ENCODE peak calls at places on chromosomes 16 and 17, in four cellular contexts. D, T, S and Z are unnamed samples. For H3K4me1 and H3K27me3, the result is how much of the 10 kb centered on the place peaks cover.

GRCh38 chr17:42459983-42460300 is 1.3 kb downstream of the ATP6V0A1 start:
- DNase-seq in T (no peak), D (peak), S (peak), Z (no peak)

GRCh38 chr16:67931712-67932461 is at the start of gene CTRL:
- DNase-seq in D (no peak), T (no peak), S (no peak), Z (no peak)

GRCh38 chr16:12097523-12098428 is 121.2 kb downstream of the SNX29 start:
- DNase-seq in S (no peak), T (no peak), D (peak), Z (no peak)

GRCh38 chr16:47113130-47113529 is 30.6 kb downstream of the NETO2 start:
- DNase-seq in D (no peak), T (no peak), S (no peak), Z (no peak)

GRCh38 chr16:24328835-24329418 is 72.8 kb downstream of the CACNG3 start:
- DNase-seq in T (no peak), D (no peak), S (no peak), Z (no peak)

GRCh38 chr17:31226373-31226772 is 70.7 kb downstream of the OMG start:
- DNase-seq in T (no peak), D (no peak), S (no peak), Z (no peak)

GRCh38 chr16:10552998-10553491 is 27.4 kb downstream of the EMP2 start:
- DNase-seq in S (peak), D (no peak), T (no peak), Z (no peak)

GRCh38 chr17:3892095-3892998 is 506 bp downstream of the CAMKK1 start:
- DNase-seq in D (peak), S (peak), T (peak), Z (peak)

GRCh38 chr16:59021751-59022150 is 287.6 kb upstream of the GOT2 start:
- DNase-seq in D (no peak), S (no peak), T (no peak), Z (no peak)

GRCh38 chr17:56320443-56320842 is 167.2 kb downstream of the ANKFN1 start:
- DNase-seq in D (no peak), T (no peak), S (no peak), Z (no peak)

GRCh38 chr16:77723108-77723514 is 797 bp downstream of the NUDT7 start:
- DNase-seq in T (no peak), D (peak), S (peak), Z (no peak)

GRCh38 chr16:23803591-23804123 is 32.1 kb upstream of the PRKCB start:
- DNase-seq in D (peak), T (no peak), S (peak), Z (no peak)

GRCh38 chr16:12256880-12257279 is 280.3 kb downstream of the SNX29 start:
- DNase-seq in T (no peak), S (no peak), D (no peak), Z (no peak)

GRCh38 chr17:1034652-1035210 is 37.8 kb downstream of the TIMM22 start:
- DNase-seq in S (no peak), D (no peak), T (no peak), Z (no peak)

GRCh38 chr17:52106638-52107261 is 51.8 kb downstream of the CA10 start:
- DNase-seq in T (no peak), D (peak), S (peak), Z (no peak)

GRCh38 chr16:20866161-20866772 is 33.9 kb downstream of the DCUN1D3 start:
- DNase-seq in S (peak), D (peak), T (no peak), Z (no peak)

GRCh38 chr16:82627811-82628339 is 1.1 kb downstream of the CDH13 start:
- DNase-seq in S (peak), D (peak), T (no peak), Z (no peak)

GRCh38 chr16:12459993-12460392 is 343.7 kb downstream of the CPPED1 start:
- DNase-seq in S (no peak), D (no peak), T (peak), Z (no peak)

GRCh38 chr17:549197-550040 is 165.2 kb downstream of the VPS53 start:
- DNase-seq in S (peak), D (peak), T (no peak), Z (no peak)

GRCh38 chr17:38751803-38752118 is 780 bp upstream of the PSMB3 start:
- DNase-seq in S (peak), D (peak), T (peak), Z (no peak)

GRCh38 chr17:21218101-21218500 is 4.1 kb upstream of the TMEM11 start:
- DNase-seq in T (no peak), D (peak), S (peak), Z (no peak)

GRCh38 chr16:67407176-67407787 is 9.0 kb downstream of the ZDHHC1 start:
- DNase-seq in T (no peak), S (no peak), D (no peak), Z (no peak)

GRCh38 chr17:3532106-3532858 is 25.3 kb downstream of the TRPV3 start:
- DNase-seq in D (no peak), S (no peak), T (no peak), Z (no peak)

GRCh38 chr16:67235816-67236547 is 9.1 kb downstream of the TMEM208 start:
- DNase-seq in S (no peak), D (no peak), T (no peak), Z (no peak)

GRCh38 chr16:56371383-56371937 is 53.9 kb downstream of the AMFR start:
- DNase-seq in S (no peak), T (no peak), D (no peak), Z (no peak)

GRCh38 chr16:83742520-83742919 is 65.3 kb upstream of the HSBP1 start:
- DNase-seq in S (no peak), T (no peak), D (no peak), Z (no peak)

GRCh38 chr17:20206068-20206467 is 196.9 kb downstream of the SPECC1 start:
- DNase-seq in D (peak), T (no peak), S (peak), Z (no peak)

GRCh38 chr17:50359998-50360461 is 13.0 kb downstream of the MRPL27 start:
- DNase-seq in S (no peak), D (no peak), T (no peak), Z (no peak)

GRCh38 chr16:72123426-72123825 is 29.8 kb downstream of the DHX38 start:
- DNase-seq in D (no peak), T (no peak), S (no peak), Z (no peak)

GRCh38 chr17:12548558-12548957 is 117.1 kb upstream of the MYOCD start:
- DNase-seq in D (no peak), T (no peak), S (no peak), Z (no peak)

GRCh38 chr16:78249056-78249455 is 149.6 kb downstream of the WWOX start:
- DNase-seq in D (no peak), S (no peak), T (no peak), Z (no peak)

GRCh38 chr17:47697948-47698711 is 4.2 kb downstream of the TBKBP1 start:
- DNase-seq in D (no peak), T (no peak), S (no peak), Z (no peak)

GRCh38 chr17:9658593-9659211 is 13.4 kb downstream of the USP43 start:
- DNase-seq in T (no peak), S (no peak), D (peak), Z (no peak)

GRCh38 chr17:39229274-39229913 is 3.6 kb upstream of the STAC2 start:
- DNase-seq in T (no peak), D (peak), S (no peak), Z (no peak)

GRCh38 chr17:66229783-66230538 is 746 bp upstream of the APOH start:
- DNase-seq in D (no peak), T (no peak), S (no peak), Z (no peak)

GRCh38 chr16:2027024-2028010 is 615 bp downstream of the NHERF2 start:
- DNase-seq in S (peak), D (peak), T (no peak), Z (no peak)
- TF ChIP-seq CTCF in S (no peak), D (no peak), T (no peak), Z (no peak)

GRCh38 chr17:57335195-57335792 is 79.0 kb downstream of the MSI2 start:
- DNase-seq in T (no peak), S (no peak), D (no peak), Z (no peak)

GRCh38 chr17:57338257-57338919 is 82.1 kb downstream of the MSI2 start:
- DNase-seq in S (no peak), T (no peak), D (no peak), Z (no peak)

GRCh38 chr17:57341611-57342010 is 85.3 kb downstream of the MSI2 start:
- DNase-seq in T (no peak), S (no peak), D (no peak), Z (no peak)

GRCh38 chr17:57340160-57340981 is 84.0 kb downstream of the MSI2 start:
- DNase-seq in D (no peak), S (no peak), T (peak), Z (no peak)

GRCh38 chr17:57337390-57337789 is 81.1 kb downstream of the MSI2 start:
- DNase-seq in D (no peak), S (no peak), T (peak), Z (no peak)
- H3K4me1 ChIP-seq in D (under half), S (under half), T (under half), Z (under half)

DNA sequence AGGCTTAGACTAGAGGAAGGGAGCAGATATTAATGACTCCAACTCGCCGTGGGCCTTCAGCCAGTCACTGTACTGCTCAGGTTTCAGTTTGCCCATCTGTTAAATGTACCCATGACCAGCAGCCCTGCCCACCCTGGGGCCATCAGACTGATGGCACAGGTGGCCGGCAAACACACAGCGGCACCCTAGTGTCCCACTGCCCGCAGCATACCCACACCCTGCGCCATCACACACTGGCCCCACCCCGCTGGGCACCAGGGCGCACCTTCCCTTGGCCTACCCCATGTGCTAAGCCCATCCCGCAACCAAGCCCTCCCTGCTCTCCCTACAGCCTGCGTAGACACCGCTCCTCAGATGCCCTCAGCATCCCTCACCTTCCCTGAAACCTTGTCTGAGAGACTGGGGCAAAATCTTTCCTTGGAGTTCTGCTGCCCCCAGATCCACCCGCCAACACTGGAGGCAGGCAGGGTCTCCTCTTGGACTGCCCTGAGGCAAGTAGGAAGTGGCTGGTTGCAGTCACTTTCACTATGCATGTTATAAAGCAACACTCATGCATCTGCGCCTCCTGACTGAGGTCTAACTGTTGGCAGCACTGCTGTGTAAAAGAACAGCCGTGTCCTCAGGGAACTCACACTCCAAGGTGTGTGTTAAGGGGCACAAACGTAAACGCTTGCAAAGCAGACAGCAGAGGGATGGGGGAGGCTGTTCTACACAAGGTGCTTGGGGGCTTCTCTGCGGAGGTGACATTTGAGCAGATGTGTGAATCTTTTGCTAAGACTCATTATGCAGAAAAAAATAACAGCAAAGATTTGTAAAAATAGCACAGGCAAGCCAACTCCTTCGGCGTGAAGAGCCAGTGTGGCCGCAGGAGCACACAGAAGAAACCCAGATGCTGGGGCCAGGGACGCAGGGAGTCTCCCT is 6.7 kb upstream of the BCAR1 start:
- DNase-seq in S (no peak), T (no peak), D (no peak), Z (no peak)
- H3K27me3 ChIP-seq in S (under half), T (under half), D (under half), Z (under half)

GRCh38 chr17:78992542-78993212 is 13.0 kb upstream of the LGALS3BP start:
- DNase-seq in T (peak), S (no peak), D (no peak), Z (no peak)

GRCh38 chr17:78993981-78994671 is 14.4 kb upstream of the LGALS3BP start:
- DNase-seq in S (no peak), T (peak), D (no peak), Z (no peak)

GRCh38 chr17:78995022-78995760 is 14.4 kb downstream of the CANT1 start:
- DNase-seq in T (peak), D (no peak), S (no peak), Z (no peak)

GRCh38 chr17:78991906-78992532 is 12.3 kb upstream of the LGALS3BP start:
- DNase-seq in T (peak), S (no peak), D (no peak), Z (no peak)

GRCh38 chr17:78993241-78993956 is 13.7 kb upstream of the LGALS3BP start:
- DNase-seq in D (peak), T (peak), S (peak), Z (no peak)
- TF ChIP-seq CTCF in D (peak), T (peak), S (peak), Z (peak)

GRCh38 chr16:85522842-85523601 is 90.1 kb upstream of the GSE1 start:
- DNase-seq in D (peak), S (no peak), T (no peak), Z (no peak)

GRCh38 chr16:85520853-85521736 is 92.0 kb upstream of the GSE1 start:
- DNase-seq in T (peak), D (no peak), S (no peak), Z (no peak)

GRCh38 chr16:85523602-85524364 is 89.3 kb upstream of the GSE1 start:
- DNase-seq in S (no peak), T (no peak), D (peak), Z (no peak)

GRCh38 chr16:85521737-85522042 is 91.4 kb upstream of the GSE1 start:
- DNase-seq in S (no peak), T (no peak), D (no peak), Z (no peak)

DNA sequence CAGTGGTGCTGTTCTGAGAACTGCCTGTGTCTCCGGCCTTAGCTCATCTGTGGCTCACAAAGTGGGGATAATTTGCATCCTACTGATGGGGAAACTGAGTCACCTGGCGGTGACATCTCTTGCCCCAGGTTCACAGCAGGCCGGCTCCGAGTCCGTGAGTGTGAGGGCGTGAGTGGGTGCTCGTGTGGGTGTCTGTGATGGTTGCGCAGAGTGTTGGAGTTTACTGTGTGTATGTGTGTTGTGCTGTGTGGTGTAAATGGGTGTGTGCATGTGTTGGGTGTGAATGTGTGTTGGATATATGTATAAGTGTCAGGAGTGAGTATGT is 90.6 kb upstream of the GSE1 start:
- DNase-seq in S (no peak), T (no peak), D (no peak), Z (no peak)
- H3K4me1 ChIP-seq in S (under half), T (under half), D (under half), Z (half or more)

GRCh38 chr17:76917829-76918228 is 49.6 kb downstream of the MGAT5B start:
- DNase-seq in D (no peak), T (no peak), S (no peak), Z (no peak)
- H3K27me3 ChIP-seq in D (under half), T (under half), S (under half), Z (under half)

GRCh38 chr17:17348872-17349723 is 45.9 kb downstream of the NT5M start:
- DNase-seq in S (no peak), T (peak), D (peak), Z (no peak)

GRCh38 chr17:17349724-17350106 is 46.5 kb downstream of the NT5M start:
- DNase-seq in S (no peak), T (peak), D (no peak), Z (no peak)

GRCh38 chr17:17351356-17351891 is 48.3 kb downstream of the NT5M start:
- DNase-seq in T (no peak), S (no peak), D (no peak), Z (no peak)

GRCh38 chr17:17351901-17352781 is 49.0 kb downstream of the NT5M start:
- DNase-seq in S (peak), T (peak), D (peak), Z (no peak)

DNA sequence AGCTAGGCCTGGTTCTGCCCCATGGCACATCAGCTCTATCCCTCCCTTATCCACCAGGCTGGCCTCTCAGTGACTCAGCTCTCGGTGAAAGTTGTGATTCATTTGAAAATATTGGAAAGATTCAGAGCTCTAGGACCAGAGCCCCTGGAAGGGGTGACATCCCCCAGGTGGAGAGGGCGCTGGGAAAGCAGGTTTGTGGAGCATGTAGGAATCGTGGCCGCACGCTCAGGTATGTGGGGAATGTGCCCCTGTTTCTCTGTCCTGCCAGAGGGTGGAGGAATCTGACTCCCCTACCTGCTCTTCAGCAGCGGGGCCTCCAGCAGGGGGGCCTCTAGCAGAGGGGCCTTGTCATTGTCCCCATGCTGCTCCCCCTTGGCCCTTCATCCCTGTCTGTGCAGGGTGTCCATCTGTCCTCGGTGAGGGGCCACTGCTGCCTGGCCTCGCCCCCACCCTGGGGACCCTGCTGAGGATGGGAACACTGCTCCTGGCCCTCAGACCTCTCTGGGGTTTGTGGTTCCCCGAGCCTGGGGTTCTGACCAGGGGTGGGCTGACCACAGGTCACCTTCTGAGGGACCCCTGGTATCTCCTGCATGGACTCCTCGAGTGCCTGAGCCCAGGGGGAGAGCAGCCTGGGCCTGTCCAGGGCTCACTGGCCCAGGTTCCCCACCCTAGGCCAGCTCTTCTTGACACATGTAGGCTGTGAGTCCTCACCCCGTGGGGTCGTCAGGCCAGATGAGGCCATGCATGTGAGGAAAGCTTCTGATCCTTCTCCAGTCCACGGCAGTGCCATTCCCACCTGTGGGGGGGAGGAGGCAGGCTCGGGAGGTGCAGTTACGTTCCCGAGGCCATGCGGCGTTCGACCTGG is 47.5 kb downstream of the NT5M start:
- DNase-seq in S (no peak), T (no peak), D (no peak), Z (no peak)
- TF ChIP-seq CTCF in S (no peak), T (no peak), D (no peak), Z (no peak)